ENCODE peak calls at places on chromosomes 11 and 22, in nine cellular contexts. F, O, N, C, A, T, R, X and Q are unnamed samples.

GRCh38 chr11:65891180-65892136 is 985 bp downstream of the CCDC85B start:
- DNase-seq in N (no peak), F (peak), C (no peak), R (peak), A (no peak), T (no peak), O (peak), X (peak), Q (peak)

GRCh38 chr11:94184362-94184761 is 55.7 kb downstream of the PANX1 start:
- DNase-seq in R (no peak), X (no peak), N (no peak), C (no peak), O (no peak), T (no peak), A (no peak), F (no peak), Q (no peak)

GRCh38 chr11:125404136-125404810 is 91.8 kb downstream of the FEZ1 start:
- DNase-seq in A (no peak), X (no peak), N (no peak), R (no peak), F (no peak), C (no peak), O (no peak), T (no peak), Q (no peak)

GRCh38 chr11:134144744-134145143 is 75.9 kb downstream of the JAM3 start:
- DNase-seq in T (no peak), C (no peak), O (no peak), N (no peak), X (no peak), R (no peak), A (no peak), F (no peak), Q (no peak)

GRCh38 chr22:21942407-21942895 is 10.2 kb downstream of the PPM1F start:
- DNase-seq in O (no peak), T (peak), X (peak), R (peak), F (peak), A (no peak), C (peak), N (no peak), Q (peak)

GRCh38 chr11:35526370-35526792 is 965 bp upstream of the PAMR1 start:
- DNase-seq in O (no peak), C (no peak), F (no peak), T (no peak), N (no peak), X (no peak), R (peak), A (no peak), Q (no peak)

GRCh38 chr11:88352139-88352538 is 14.6 kb upstream of the CTSC start:
- DNase-seq in C (no peak), T (peak), F (no peak), X (no peak), R (peak), O (no peak), A (no peak), N (no peak), Q (no peak)

GRCh38 chr11:74325649-74326645 is 14.5 kb upstream of the P4HA3 start:
- DNase-seq in T (peak), N (peak), F (no peak), X (no peak), A (no peak), O (no peak), R (no peak), C (no peak), Q (no peak)

GRCh38 chr11:120324932-120325810 is at the start of gene TLCD5:
- DNase-seq in F (peak), R (peak), N (peak), A (peak), T (peak), X (no peak), C (no peak), O (peak), Q (peak)

GRCh38 chr11:83663446-83663845 is 377.3 kb upstream of the CCDC90B start:
- DNase-seq in F (no peak), C (no peak), R (no peak), T (no peak), A (no peak), O (no peak), X (no peak), N (no peak), Q (no peak)

GRCh38 chr11:69048056-69048717 is 545 bp upstream of the TPCN2 start:
- DNase-seq in X (no peak), F (no peak), N (no peak), C (no peak), T (no peak), R (no peak), O (no peak), A (no peak), Q (no peak)

GRCh38 chr11:23359297-23359696 is 499.0 kb upstream of the CCDC179 start:
- DNase-seq in F (no peak), C (no peak), O (no peak), X (no peak), N (no peak), T (peak), R (peak), A (no peak), Q (no peak)

GRCh38 chr11:3205261-3206127 is 13.1 kb downstream of the MRGPRG start:
- DNase-seq in C (no peak), A (no peak), O (peak), X (no peak), F (no peak), T (no peak), N (no peak), R (no peak), Q (no peak)

GRCh38 chr11:124863137-124863825 is 2.0 kb upstream of the ROBO3 start:
- DNase-seq in X (no peak), C (no peak), F (no peak), N (no peak), O (peak), T (peak), A (no peak), R (peak), Q (no peak)

GRCh38 chr11:36037031-36037430 is 93.2 kb downstream of the LDLRAD3 start:
- DNase-seq in A (no peak), T (peak), N (no peak), O (no peak), F (no peak), C (no peak), R (peak), X (no peak), Q (no peak)

GRCh38 chr11:103582351-103582909 is 454.0 kb upstream of the DDI1 start:
- DNase-seq in F (no peak), R (no peak), N (no peak), A (no peak), O (no peak), X (no peak), T (no peak), C (no peak), Q (no peak)

GRCh38 chr11:83680351-83680750 is 394.2 kb upstream of the CCDC90B start:
- DNase-seq in X (no peak), R (no peak), T (no peak), C (no peak), O (peak), F (no peak), N (peak), A (no peak), Q (no peak)

GRCh38 chr11:10350341-10350740 is 45.5 kb downstream of the ADM start:
- DNase-seq in A (no peak), O (no peak), C (no peak), X (peak), F (no peak), T (no peak), N (no peak), R (peak), Q (peak)

GRCh38 chr11:19276859-19277808 is 36.4 kb upstream of the E2F8 start:
- DNase-seq in T (no peak), C (no peak), F (no peak), X (no peak), A (no peak), O (no peak), N (peak), R (peak), Q (no peak)

GRCh38 chr22:40838486-40838885 is 18.0 kb downstream of the ST13 start:
- DNase-seq in F (no peak), O (no peak), A (no peak), X (no peak), C (no peak), R (no peak), N (peak), T (no peak), Q (no peak)

GRCh38 chr11:61618991-61619390 is 38.1 kb upstream of the SYT7 start:
- DNase-seq in T (no peak), F (no peak), C (no peak), A (no peak), O (no peak), R (no peak), N (peak), X (no peak), Q (no peak)

GRCh38 chr11:113935858-113936257 is 31.3 kb downstream of the HTR3B start:
- DNase-seq in X (no peak), A (no peak), T (no peak), N (no peak), R (no peak), C (no peak), O (no peak), F (no peak), Q (no peak)

GRCh38 chr11:77174559-77174958 is 46.5 kb downstream of the MYO7A start:
- DNase-seq in O (no peak), C (no peak), N (peak), A (no peak), R (no peak), T (peak), X (no peak), F (no peak), Q (no peak)

GRCh38 chr11:64384039-64384737 is 25.2 kb downstream of the RPS6KA4 start:
- DNase-seq in R (no peak), A (no peak), F (no peak), T (peak), O (no peak), N (no peak), C (no peak), X (no peak), Q (no peak)

GRCh38 chr11:28009383-28009782 is 98.6 kb downstream of the KIF18A start:
- DNase-seq in T (no peak), R (peak), O (no peak), C (no peak), F (no peak), A (no peak), N (no peak), X (no peak), Q (no peak)

GRCh38 chr11:103327721-103328120 is 218.5 kb downstream of the DYNC2H1 start:
- DNase-seq in C (no peak), F (no peak), A (no peak), O (no peak), X (no peak), R (no peak), T (no peak), N (no peak), Q (no peak)

GRCh38 chr11:68503281-68503687 is 42.7 kb downstream of the PPP6R3 start:
- DNase-seq in F (no peak), N (no peak), O (no peak), X (no peak), A (no peak), C (no peak), R (no peak), T (no peak), Q (no peak)

GRCh38 chr22:42799462-42800405 is 57.3 kb downstream of the ARFGAP3 start:
- DNase-seq in T (no peak), C (no peak), X (no peak), N (no peak), F (no peak), A (no peak), R (no peak), O (no peak), Q (no peak)

GRCh38 chr11:119100246-119100959 is 1.2 kb downstream of the DPAGT1 start:
- DNase-seq in T (no peak), N (peak), X (no peak), A (no peak), F (no peak), R (peak), C (peak), O (peak), Q (no peak)

GRCh38 chr11:72308226-72309073 is 64.5 kb upstream of the PHOX2A start:
- DNase-seq in T (peak), X (peak), O (peak), F (no peak), N (peak), R (peak), A (no peak), C (no peak), Q (no peak)

GRCh38 chr11:59186130-59186594 is 14.2 kb downstream of the DTX4 start:
- DNase-seq in R (peak), X (no peak), A (peak), C (no peak), T (peak), O (peak), N (no peak), F (peak), Q (no peak)

GRCh38 chr22:20106849-20107237 is 9.1 kb upstream of the RANBP1 start:
- DNase-seq in F (no peak), C (no peak), T (no peak), X (no peak), A (no peak), N (no peak), R (no peak), O (no peak), Q (no peak)

GRCh38 chr11:44309483-44310197 is at the start of gene ALX4:
- DNase-seq in N (no peak), A (no peak), R (peak), O (peak), C (no peak), T (no peak), F (peak), X (peak), Q (no peak)

GRCh38 chr11:47464479-47464878 is 15.5 kb upstream of the RAPSN start:
- DNase-seq in A (no peak), T (no peak), C (no peak), X (peak), O (no peak), N (peak), R (peak), F (no peak), Q (no peak)

GRCh38 chr11:68010058-68011041 is at the start of gene ALDH3B1:
- DNase-seq in F (no peak), T (peak), O (peak), R (peak), A (peak), X (peak), C (peak), N (no peak), Q (peak)

GRCh38 chr11:93133710-93134109 is 64.1 kb downstream of the SLC36A4 start:
- DNase-seq in X (no peak), A (no peak), F (no peak), R (peak), C (no peak), T (no peak), O (no peak), N (no peak), Q (no peak)

GRCh38 chr22:45064313-45065268 is 54.8 kb upstream of the PHF21B start:
- DNase-seq in R (peak), F (peak), X (peak), N (no peak), A (no peak), C (no peak), T (no peak), O (no peak), Q (no peak)

GRCh38 chr22:44523981-44524759 is 26.1 kb upstream of the RTL6 start:
- DNase-seq in F (no peak), N (no peak), R (peak), A (no peak), X (no peak), C (no peak), T (no peak), O (no peak), Q (no peak)